ENCODE peak calls at places on chromosomes 2 and 18, in ten cellular contexts. D is psoas muscle, T is fibroblast of lung, L is left lung, C is IMR-90, O is SJCRH30, R is upper lobe of right lung, M is prostate gland, P is adrenal gland, Y is hepatocyte. U is an unnamed sample. For H3K4me1, the result is how much of the 10 kb centered on the place peaks cover.

GRCh38 chr2:170530284-170530745 is 184.8 kb upstream of the SP5 start:
- DNase-seq in D (peak), T (peak), L (peak), C (peak), O (peak), R (peak), M (peak), P (no peak), Y (peak), U (no peak)

GRCh38 chr2:151051584-151052220 is 210.0 kb downstream of the RBM43 start:
- DNase-seq in D (no peak), T (peak), L (no peak), C (peak), O (peak), R (no peak), M (peak), P (peak), Y (peak), U (no peak)

GRCh38 chr2:232492963-232493700 is 5.5 kb upstream of the ECEL1 start:
- DNase-seq in D (peak), T (no peak), L (no peak), C (no peak), O (no peak), R (no peak), M (no peak), P (no peak), Y (no peak), U (peak)

GRCh38 chr18:58547864-58548263 is 81.0 kb downstream of the ALPK2 start:
- DNase-seq in D (no peak), T (no peak), L (no peak), C (no peak), O (no peak), R (no peak), M (no peak), P (no peak), Y (no peak), U (no peak)

GRCh38 chr2:113173563-113174368 is at the start of gene PSD4:
- DNase-seq in D (peak), T (no peak), L (peak), C (no peak), O (no peak), R (peak), M (no peak), P (no peak), Y (no peak), U (no peak)

GRCh38 chr2:7007846-7008741 is 90.9 kb downstream of the RNF144A start:
- DNase-seq in D (peak), T (peak), L (peak), C (no peak), O (peak), R (peak), M (peak), P (peak), Y (no peak), U (no peak)

GRCh38 chr2:181058378-181059269 is 78.2 kb downstream of the UBE2E3 start:
- DNase-seq in D (no peak), T (peak), L (no peak), C (peak), O (peak), R (no peak), M (no peak), P (no peak), Y (peak), U (no peak)

GRCh38 chr2:242020196-242021004 is 150.9 kb downstream of the RTP5 start:
- DNase-seq in D (peak), T (peak), L (peak), C (no peak), O (peak), R (peak), M (no peak), P (peak), Y (peak), U (peak)

GRCh38 chr2:143525006-143525405 is 395.8 kb downstream of the ARHGAP15 start:
- DNase-seq in D (no peak), T (peak), L (no peak), C (peak), O (peak), R (no peak), M (no peak), P (no peak), Y (peak), U (no peak)

GRCh38 chr2:27494284-27494943 is 586 bp downstream of the FNDC4 start:
- DNase-seq in D (peak), T (peak), L (no peak), C (peak), O (no peak), R (no peak), M (no peak), P (peak), Y (peak), U (no peak)

GRCh38 chr18:74063023-74063422 is 84.6 kb downstream of the FBXO15 start:
- DNase-seq in D (no peak), T (no peak), L (no peak), C (no peak), O (no peak), R (no peak), M (no peak), P (no peak), Y (no peak), U (no peak)

GRCh38 chr2:19559596-19560240 is 201.3 kb upstream of the OSR1 start:
- DNase-seq in D (no peak), T (no peak), L (no peak), C (no peak), O (no peak), R (no peak), M (no peak), P (no peak), Y (no peak), U (no peak)

DNA sequence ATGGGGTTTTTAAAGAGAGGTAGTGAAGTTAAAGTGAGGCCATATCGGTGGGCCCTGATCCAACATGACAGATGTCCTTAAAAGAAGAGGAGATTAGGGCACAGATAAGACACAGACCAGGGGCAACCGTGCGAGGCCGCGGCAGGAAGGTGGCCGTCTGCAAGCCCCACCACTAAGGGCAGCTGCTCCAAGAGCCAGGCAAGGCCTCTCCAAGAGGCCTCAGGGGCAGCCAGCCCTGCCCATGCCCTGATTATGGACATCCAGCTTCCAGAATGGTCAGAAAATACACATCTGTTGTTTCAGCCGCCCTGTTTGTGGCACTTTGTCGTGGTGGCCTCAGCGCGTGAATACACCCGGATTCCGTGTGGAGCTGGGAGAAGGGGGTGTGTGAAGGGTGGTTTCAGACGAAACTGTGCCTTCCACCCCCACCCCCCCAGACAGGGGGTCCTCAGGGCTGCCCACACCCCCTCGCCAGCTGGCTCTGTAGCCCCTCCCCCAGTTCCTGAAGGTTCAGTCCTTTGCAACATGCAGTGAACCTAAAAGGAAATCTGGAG is 74.1 kb upstream of the SMAD7 start:
- DNase-seq in D (peak), T (no peak), L (no peak), C (no peak), O (peak), R (peak), M (no peak), P (peak), Y (peak), U (no peak)
- H3K4me1 ChIP-seq in D (under half), T (under half), L (under half), C (under half), O (under half), R (under half), M (under half), P (under half), Y (under half), U (under half)

DNA sequence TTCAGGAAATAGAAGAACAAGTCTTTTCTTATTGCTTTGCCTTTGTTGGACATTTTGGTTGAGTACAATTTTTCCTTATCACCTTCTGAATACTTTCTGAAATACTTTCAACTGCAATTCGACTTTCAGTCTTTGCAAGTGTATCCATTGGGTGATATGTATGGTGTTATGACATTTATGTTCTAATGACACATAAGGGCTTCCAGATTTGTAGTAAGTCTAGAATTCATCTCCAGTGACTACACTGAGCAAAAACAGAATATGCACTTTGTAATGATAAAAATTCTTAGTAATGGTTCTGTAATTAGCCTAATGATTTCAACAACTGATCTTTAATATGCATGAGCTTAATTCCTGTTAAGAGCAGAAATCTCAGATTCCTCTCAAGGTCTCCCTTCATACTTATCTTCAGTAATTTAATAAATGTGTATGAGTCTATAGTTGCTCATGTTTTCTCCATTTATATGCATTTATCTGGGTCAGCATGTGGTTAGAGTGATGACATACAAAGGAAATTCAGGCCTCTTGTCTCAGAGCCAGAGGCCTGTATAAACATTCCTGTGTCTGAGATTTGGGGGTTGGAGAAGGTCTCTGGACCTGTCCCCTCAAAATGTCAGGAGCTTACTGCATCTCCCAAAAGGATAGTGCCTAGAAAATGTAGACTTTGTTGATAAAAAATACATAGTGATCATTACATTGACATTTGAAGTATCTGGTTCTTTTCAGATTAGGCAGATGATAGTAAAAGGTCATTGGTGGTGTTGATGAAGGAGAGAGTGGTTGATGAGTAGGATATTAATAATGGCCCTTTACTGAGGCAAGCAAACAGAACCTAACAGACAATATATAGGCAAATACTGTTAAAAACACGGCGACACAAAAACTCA is 114.9 kb downstream of the QPCT start:
- DNase-seq in D (no peak), T (peak), L (no peak), C (peak), O (no peak), R (no peak), M (no peak), P (no peak), Y (no peak), U (no peak)
- H3K4me1 ChIP-seq in D (under half), T (under half), L (under half), C (under half), O (under half), R (under half), M (under half), P (under half), Y (under half), U (under half)

DNA sequence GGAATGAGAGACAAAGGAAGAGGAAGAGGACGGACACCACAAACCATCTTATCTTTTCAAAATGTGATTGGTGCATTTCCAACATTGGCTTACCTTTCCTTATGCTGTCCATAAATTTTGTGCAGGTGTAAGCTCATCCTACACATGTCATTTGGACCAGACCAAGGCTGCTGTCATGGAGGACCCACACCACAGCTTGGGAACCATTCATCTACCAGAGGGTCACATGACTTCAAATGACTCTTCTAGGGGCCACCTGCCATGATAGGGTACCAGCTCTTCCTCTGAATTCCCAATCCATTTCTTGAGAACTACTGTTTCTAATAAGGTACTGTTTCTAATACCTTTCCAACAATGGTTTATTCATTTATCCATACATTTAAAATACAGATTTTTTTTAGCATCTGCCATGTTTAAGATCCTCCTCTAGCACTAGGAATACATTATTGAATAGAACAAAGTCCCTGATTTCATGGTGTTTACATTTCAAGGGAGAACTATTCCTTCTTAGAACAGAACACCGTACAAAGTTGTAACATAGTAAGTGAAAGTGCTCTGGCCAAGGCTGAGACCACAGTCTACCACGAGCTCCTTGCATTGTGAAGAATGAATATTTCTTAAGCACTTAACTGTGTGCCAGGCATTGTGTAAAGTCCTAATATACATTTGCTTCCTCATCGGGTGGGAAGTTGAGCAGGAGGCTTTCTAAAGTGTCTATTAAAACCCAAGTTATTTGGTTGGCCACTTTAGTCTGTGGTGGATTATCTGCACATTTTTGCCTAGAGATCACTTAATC is 246.1 kb upstream of the FN1 start:
- DNase-seq in D (no peak), T (no peak), L (no peak), C (no peak), O (no peak), R (no peak), M (no peak), P (no peak), Y (no peak), U (no peak)
- H3K4me1 ChIP-seq in D (under half), T (under half), L (under half), C (under half), O (under half), R (under half), M (under half), P (under half), Y (under half), U (under half)

GRCh38 chr2:86039178-86039962 is 66.3 kb downstream of the POLR1A start:
- DNase-seq in D (no peak), T (no peak), L (no peak), C (no peak), O (no peak), R (peak), M (no peak), P (no peak), Y (no peak), U (no peak)
- H3K4me1 ChIP-seq in D (half or more), T (under half), L (under half), C (under half), O (under half), R (half or more), M (under half), P (under half), Y (under half), U (under half)

GRCh38 chr18:48875314-48875941 is 75.3 kb downstream of the SMAD7 start:
- DNase-seq in D (no peak), T (no peak), L (no peak), C (no peak), O (no peak), R (no peak), M (no peak), P (no peak), Y (no peak), U (peak)
- H3K4me1 ChIP-seq in D (under half), T (under half), L (under half), C (under half), O (under half), R (under half), M (under half), P (under half), Y (under half), U (under half)

GRCh38 chr2:236342507-236342906 is 78.3 kb upstream of the ASB18 start:
- DNase-seq in D (no peak), T (no peak), L (no peak), C (no peak), O (no peak), R (no peak), M (no peak), P (no peak), Y (no peak), U (no peak)

GRCh38 chr2:236341066-236341465 is 76.9 kb upstream of the ASB18 start:
- DNase-seq in D (no peak), T (no peak), L (no peak), C (no peak), O (no peak), R (no peak), M (no peak), P (no peak), Y (no peak), U (no peak)

GRCh38 chr2:236341721-236342120 is 77.5 kb upstream of the ASB18 start:
- DNase-seq in D (no peak), T (no peak), L (no peak), C (no peak), O (peak), R (no peak), M (no peak), P (no peak), Y (no peak), U (no peak)

GRCh38 chr2:236338495-236339184 is 74.4 kb upstream of the ASB18 start:
- DNase-seq in D (no peak), T (no peak), L (no peak), C (no peak), O (no peak), R (no peak), M (no peak), P (no peak), Y (peak), U (no peak)

GRCh38 chr2:236340251-236340650 is 76.0 kb upstream of the ASB18 start:
- DNase-seq in D (no peak), T (no peak), L (no peak), C (no peak), O (no peak), R (no peak), M (no peak), P (no peak), Y (no peak), U (no peak)
- H3K4me1 ChIP-seq in D (under half), T (under half), L (under half), C (under half), O (under half), R (under half), M (under half), P (under half), Y (under half), U (under half)

U was measured in RWPE2.